ENCODE peak calls at places on chromosomes 3 and 15, in five cellular contexts. W is AG09309, K is iris pigment epithelial cell, M is T47D, R is amniotic epithelial cell. A is an unnamed sample.

GRCh38 chr3:107796786-107797185 is 274.0 kb downstream of the BBX start:
- DNase-seq in M (no peak), K (peak), R (peak), W (peak), A (peak)

GRCh38 chr3:37628711-37629301 is 232.9 kb upstream of the CTDSPL start:
- DNase-seq in M (no peak), W (no peak), K (peak), R (no peak), A (no peak)

GRCh38 chr3:101571028-101571895 is 2.7 kb upstream of the PCNP start:
- DNase-seq in M (no peak), W (no peak), K (peak), R (no peak), A (peak)

GRCh38 chr3:179037361-179037760 is 34.2 kb downstream of the ZMAT3 start:
- DNase-seq in M (peak), W (peak), R (peak), K (peak), A (peak)

GRCh38 chr3:185527364-185527763 is 25.0 kb downstream of the LIPH start:
- DNase-seq in M (no peak), K (no peak), R (no peak), W (no peak), A (peak)

GRCh38 chr3:115790759-115791158 is 167.4 kb downstream of the GAP43 start:
- DNase-seq in R (peak), K (peak), W (peak), M (no peak), A (peak)

GRCh38 chr3:134082582-134082981 is 52.9 kb upstream of the SLCO2A1 start:
- DNase-seq in R (no peak), M (no peak), K (no peak), W (no peak), A (no peak)

GRCh38 chr3:189383630-189384029 is 211.9 kb downstream of the TPRG1 start:
- DNase-seq in W (no peak), K (no peak), M (peak), R (no peak), A (no peak)

GRCh38 chr3:114336122-114336697 is 42.4 kb downstream of the TIGIT start:
- DNase-seq in K (peak), W (no peak), R (no peak), M (no peak), A (no peak)

GRCh38 chr15:68679961-68680371 is 101.2 kb downstream of the CORO2B start:
- DNase-seq in K (no peak), R (no peak), M (no peak), W (no peak), A (no peak)